ENCODE peak calls at places on chromosomes 1 and 21, in seven cellular contexts. One of them, this sample, is unnamed.

GRCh38 chr1:5485968-5486665 is 506.1 kb downstream of the NPHP4 start:
- DNase-seq in OCI-LY7: no peak
- DNase-seq in neural progenitor cell: no peak
- DNase-seq in DND-41: no peak
- DNase-seq in PC-3: no peak
- DNase-seq in H9: no peak
- DNase-seq in HCT116: no peak
- DNase-seq in this sample: no peak

GRCh38 chr1:220747426-220748090 is 564 bp upstream of the MTARC2 start:
- DNase-seq in neural progenitor cell: no peak
- DNase-seq in OCI-LY7: no peak
- DNase-seq in HCT116: no peak
- DNase-seq in DND-41: no peak
- DNase-seq in PC-3: no peak
- DNase-seq in H9: no peak
- DNase-seq in this sample: no peak

GRCh38 chr1:201295861-201296260 is 12.6 kb downstream of the PKP1 start:
- DNase-seq in H9: no peak
- DNase-seq in DND-41: no peak
- DNase-seq in HCT116: no peak
- DNase-seq in neural progenitor cell: no peak
- DNase-seq in PC-3: peak
- DNase-seq in OCI-LY7: no peak
- DNase-seq in this sample: no peak

GRCh38 chr1:115907092-115907491 is 66.2 kb upstream of the NHLH2 start:
- DNase-seq in neural progenitor cell: no peak
- DNase-seq in HCT116: no peak
- DNase-seq in DND-41: no peak
- DNase-seq in OCI-LY7: no peak
- DNase-seq in H9: no peak
- DNase-seq in PC-3: no peak
- DNase-seq in this sample: no peak

GRCh38 chr1:33367488-33368405 is 46.8 kb upstream of the A3GALT2 start:
- DNase-seq in HCT116: peak
- DNase-seq in DND-41: peak
- DNase-seq in PC-3: peak
- DNase-seq in neural progenitor cell: peak
- DNase-seq in OCI-LY7: peak
- DNase-seq in H9: peak
- DNase-seq in this sample: peak

GRCh38 chr1:84122780-84123382 is 21.2 kb upstream of the PRKACB start:
- DNase-seq in PC-3: peak
- DNase-seq in OCI-LY7: peak
- DNase-seq in HCT116: no peak
- DNase-seq in neural progenitor cell: peak
- DNase-seq in DND-41: peak
- DNase-seq in H9: no peak
- DNase-seq in this sample: peak

GRCh38 chr1:8941906-8942305 is 3.8 kb upstream of the CA6 start:
- DNase-seq in HCT116: peak
- DNase-seq in OCI-LY7: no peak
- DNase-seq in PC-3: peak
- DNase-seq in neural progenitor cell: no peak
- DNase-seq in DND-41: no peak
- DNase-seq in H9: no peak
- DNase-seq in this sample: peak

GRCh38 chr1:162187676-162188075 is 118.2 kb downstream of the NOS1AP start:
- DNase-seq in HCT116: no peak
- DNase-seq in PC-3: no peak
- DNase-seq in OCI-LY7: no peak
- DNase-seq in neural progenitor cell: no peak
- DNase-seq in DND-41: no peak
- DNase-seq in H9: no peak
- DNase-seq in this sample: peak

GRCh38 chr21:15559612-15560011 is 170.2 kb upstream of the USP25 start:
- DNase-seq in neural progenitor cell: no peak
- DNase-seq in HCT116: no peak
- DNase-seq in PC-3: no peak
- DNase-seq in H9: no peak
- DNase-seq in OCI-LY7: no peak
- DNase-seq in DND-41: no peak
- DNase-seq in this sample: no peak

GRCh38 chr1:219771039-219771438 is 157.3 kb downstream of the SLC30A10 start:
- DNase-seq in PC-3: peak
- DNase-seq in neural progenitor cell: peak
- DNase-seq in OCI-LY7: no peak
- DNase-seq in HCT116: peak
- DNase-seq in H9: no peak
- DNase-seq in DND-41: no peak
- DNase-seq in this sample: no peak

GRCh38 chr1:17567582-17567981 is 28.1 kb downstream of the ARHGEF10L start:
- DNase-seq in PC-3: no peak
- DNase-seq in HCT116: no peak
- DNase-seq in neural progenitor cell: no peak
- DNase-seq in H9: no peak
- DNase-seq in OCI-LY7: no peak
- DNase-seq in DND-41: no peak
- DNase-seq in this sample: no peak

GRCh38 chr1:232574867-232575523 is 54.9 kb downstream of the SIPA1L2 start:
- DNase-seq in neural progenitor cell: no peak
- DNase-seq in HCT116: no peak
- DNase-seq in OCI-LY7: no peak
- DNase-seq in DND-41: no peak
- DNase-seq in PC-3: peak
- DNase-seq in H9: no peak
- DNase-seq in this sample: no peak

DNA sequence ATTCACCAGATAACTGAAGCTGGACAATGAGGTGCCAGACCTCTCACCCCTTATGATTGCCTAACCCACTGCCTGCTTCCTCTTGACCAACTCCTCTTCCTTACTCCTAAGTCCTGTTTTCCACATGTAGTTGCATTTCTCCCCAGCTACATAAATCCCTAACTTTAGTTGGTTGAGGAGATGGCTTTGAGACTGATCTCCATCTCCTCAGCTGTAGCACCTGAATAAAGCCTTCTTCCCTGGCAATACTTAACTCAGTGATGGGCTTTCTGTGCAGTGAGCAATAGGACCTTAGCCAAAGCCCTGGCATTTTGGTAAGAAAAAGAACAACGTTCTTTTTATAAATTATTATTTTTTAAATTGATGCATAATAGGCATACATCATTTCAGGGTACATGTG is 691.1 kb downstream of the MATN1 start:
- DNase-seq in neural progenitor cell: no peak
- DNase-seq in PC-3: no peak
- DNase-seq in H9: no peak
- DNase-seq in DND-41: no peak
- DNase-seq in OCI-LY7: no peak
- DNase-seq in HCT116: no peak
- DNase-seq in this sample: no peak
- TF ChIP-seq CTCF in neural progenitor cell: no peak
- TF ChIP-seq CTCF in PC-3: no peak
- TF ChIP-seq CTCF in H9: no peak
- TF ChIP-seq CTCF in DND-41: no peak
- TF ChIP-seq CTCF in OCI-LY7: no peak
- TF ChIP-seq CTCF in HCT116: no peak
- TF ChIP-seq CTCF in this sample: no peak

GRCh38 chr1:7454895-7455784 is 316.0 kb upstream of the VAMP3 start:
- DNase-seq in HCT116: no peak
- DNase-seq in OCI-LY7: no peak
- DNase-seq in H9: no peak
- DNase-seq in PC-3: no peak
- DNase-seq in DND-41: no peak
- DNase-seq in neural progenitor cell: no peak
- DNase-seq in this sample: no peak
- H3K4me2 ChIP-seq in HCT116: no peak
- H3K4me2 ChIP-seq in OCI-LY7: no peak
- H3K4me2 ChIP-seq in H9: no peak
- H3K4me2 ChIP-seq in PC-3: no peak
- H3K4me2 ChIP-seq in DND-41: no peak
- H3K4me2 ChIP-seq in neural progenitor cell: no peak
- H3K4me2 ChIP-seq in this sample: no peak

GRCh38 chr21:29499734-29500343 is 201.1 kb downstream of the BACH1 start:
- DNase-seq in H9: peak
- DNase-seq in OCI-LY7: no peak
- DNase-seq in DND-41: peak
- DNase-seq in neural progenitor cell: peak
- DNase-seq in PC-3: peak
- DNase-seq in HCT116: peak
- DNase-seq in this sample: peak
- TF ChIP-seq CTCF in H9: peak
- TF ChIP-seq CTCF in OCI-LY7: peak
- TF ChIP-seq CTCF in DND-41: peak
- TF ChIP-seq CTCF in neural progenitor cell: peak
- TF ChIP-seq CTCF in PC-3: peak
- TF ChIP-seq CTCF in HCT116: peak
- TF ChIP-seq CTCF in this sample: peak

DNA sequence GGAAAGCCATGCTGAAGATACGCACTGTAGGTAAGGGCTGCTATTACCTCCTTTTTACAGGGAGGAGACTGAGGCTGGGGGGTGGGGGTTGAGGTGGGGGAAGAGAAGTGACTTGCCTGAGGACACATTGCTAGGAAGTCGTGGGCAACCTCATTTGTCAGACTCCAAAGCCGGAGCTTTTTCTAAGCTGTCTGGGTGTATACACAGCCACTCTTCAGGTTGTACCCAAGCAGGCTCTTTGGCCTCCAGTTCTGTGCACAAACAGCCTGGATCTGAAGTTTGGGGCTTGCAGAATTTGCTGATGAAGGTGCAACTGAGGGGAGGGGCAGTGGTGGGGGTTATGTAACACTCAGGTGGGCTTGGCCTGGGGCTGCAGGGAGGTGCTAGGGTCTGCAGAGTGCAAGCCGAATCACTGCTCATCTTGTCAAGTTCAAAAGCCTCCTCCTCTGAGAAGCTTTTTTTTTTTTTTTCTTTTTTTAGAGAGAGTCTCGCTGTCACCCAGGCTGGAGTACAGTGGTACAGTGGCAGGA is 16.9 kb downstream of the TINAGL1 start:
- DNase-seq in DND-41: no peak
- DNase-seq in H9: no peak
- DNase-seq in PC-3: no peak
- DNase-seq in OCI-LY7: no peak
- DNase-seq in HCT116: no peak
- DNase-seq in neural progenitor cell: no peak
- DNase-seq in this sample: no peak
- H3K4me2 ChIP-seq in DND-41: no peak
- H3K4me2 ChIP-seq in H9: no peak
- H3K4me2 ChIP-seq in PC-3: no peak
- H3K4me2 ChIP-seq in OCI-LY7: no peak
- H3K4me2 ChIP-seq in HCT116: no peak
- H3K4me2 ChIP-seq in neural progenitor cell: no peak
- H3K4me2 ChIP-seq in this sample: no peak

GRCh38 chr1:38817958-38818705 is 41.4 kb downstream of the RRAGC start:
- DNase-seq in H9: peak
- DNase-seq in PC-3: no peak
- DNase-seq in DND-41: no peak
- DNase-seq in neural progenitor cell: peak
- DNase-seq in OCI-LY7: no peak
- DNase-seq in HCT116: no peak
- DNase-seq in this sample: no peak
- TF ChIP-seq CTCF in H9: peak
- TF ChIP-seq CTCF in PC-3: peak
- TF ChIP-seq CTCF in DND-41: no peak
- TF ChIP-seq CTCF in neural progenitor cell: peak
- TF ChIP-seq CTCF in OCI-LY7: peak
- TF ChIP-seq CTCF in HCT116: peak
- TF ChIP-seq CTCF in this sample: peak

GRCh38 chr1:230332429-230333088 is 93.6 kb downstream of the PGBD5 start:
- DNase-seq in OCI-LY7: no peak
- DNase-seq in HCT116: no peak
- DNase-seq in PC-3: no peak
- DNase-seq in DND-41: no peak
- DNase-seq in H9: peak
- DNase-seq in neural progenitor cell: peak
- DNase-seq in this sample: no peak
- H3K4me2 ChIP-seq in OCI-LY7: no peak
- H3K4me2 ChIP-seq in HCT116: no peak
- H3K4me2 ChIP-seq in PC-3: no peak
- H3K4me2 ChIP-seq in DND-41: no peak
- H3K4me2 ChIP-seq in H9: peak
- H3K4me2 ChIP-seq in neural progenitor cell: peak
- H3K4me2 ChIP-seq in this sample: no peak

GRCh38 chr1:223709598-223709997 is 2.7 kb upstream of the CAPN2 start:
- DNase-seq in PC-3: peak
- DNase-seq in OCI-LY7: no peak
- DNase-seq in neural progenitor cell: no peak
- DNase-seq in H9: no peak
- DNase-seq in DND-41: no peak
- DNase-seq in HCT116: no peak
- DNase-seq in this sample: peak
- TF ChIP-seq CTCF in PC-3: peak
- TF ChIP-seq CTCF in OCI-LY7: no peak
- TF ChIP-seq CTCF in neural progenitor cell: peak
- TF ChIP-seq CTCF in H9: no peak
- TF ChIP-seq CTCF in DND-41: peak
- TF ChIP-seq CTCF in HCT116: peak
- TF ChIP-seq CTCF in this sample: peak

DNA sequence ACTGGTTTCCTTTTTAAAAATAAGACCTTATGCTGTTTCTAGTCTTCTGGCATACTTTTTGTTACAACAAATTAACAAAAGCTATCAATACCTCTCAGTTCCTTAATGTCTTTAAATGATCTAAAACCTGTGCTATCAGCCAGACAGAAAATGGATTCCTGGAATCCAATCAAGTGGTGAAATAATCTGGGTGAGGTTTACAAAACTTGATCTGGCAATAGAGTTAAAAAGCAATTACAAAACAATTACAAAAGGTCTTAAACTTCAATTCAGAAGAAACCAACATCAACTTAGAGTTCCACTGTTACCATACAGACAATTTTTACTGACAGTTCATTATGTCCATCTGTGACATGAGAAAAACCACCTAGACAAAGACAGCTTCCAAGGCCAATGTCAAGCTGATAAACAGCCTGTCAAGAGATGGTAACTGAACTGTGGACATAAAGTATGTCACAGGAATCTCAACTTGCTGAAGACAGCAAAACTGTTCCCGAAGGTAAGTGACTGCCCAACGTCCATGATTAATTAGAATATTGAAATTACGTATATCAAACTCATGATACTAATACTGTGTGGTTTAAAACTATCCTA is 17.4 kb downstream of the ZZZ3 start:
- DNase-seq in DND-41: no peak
- DNase-seq in H9: no peak
- DNase-seq in neural progenitor cell: no peak
- DNase-seq in OCI-LY7: no peak
- DNase-seq in HCT116: no peak
- DNase-seq in PC-3: no peak
- DNase-seq in this sample: no peak
- H3K4me2 ChIP-seq in DND-41: no peak
- H3K4me2 ChIP-seq in H9: no peak
- H3K4me2 ChIP-seq in neural progenitor cell: no peak
- H3K4me2 ChIP-seq in OCI-LY7: no peak
- H3K4me2 ChIP-seq in HCT116: no peak
- H3K4me2 ChIP-seq in PC-3: no peak
- H3K4me2 ChIP-seq in this sample: no peak

This sample was measured in endothelial cell of umbilical vein.